ENCODE peak calls at places on chromosomes 13 and 19, in five cellular contexts. S is thoracic aorta; L is testis; O is CD8-positive, alpha-beta T cell; V is CD4-positive, alpha-beta memory T cell. E is an unnamed sample.

GRCh38 chr13:26377038-26377437 is 123.1 kb downstream of the CDK8 start:
- DNase-seq in S (no peak), L (no peak), O (no peak), V (no peak), E (no peak)

GRCh38 chr13:73248711-73249580 is 190.1 kb downstream of the KLF5 start:
- DNase-seq in S (no peak), L (no peak), O (no peak), V (no peak), E (peak)

GRCh38 chr19:51009061-51009891 is 7.9 kb upstream of the KLK8 start:
- DNase-seq in S (no peak), L (no peak), O (no peak), V (no peak), E (no peak)

GRCh38 chr13:76879211-76879875 is 6.9 kb downstream of the KCTD12 start:
- DNase-seq in S (peak), L (peak), O (peak), V (peak), E (peak)

GRCh38 chr13:112885782-112886268 is 83.2 kb upstream of the MCF2L start:
- DNase-seq in S (no peak), L (peak), O (no peak), V (no peak), E (peak)

GRCh38 chr13:39364797-39365468 is 238.1 kb downstream of the LHFPL6 start:
- DNase-seq in S (no peak), L (no peak), O (no peak), V (no peak), E (no peak)

GRCh38 chr13:24271611-24272451 is 37.5 kb upstream of the C1QTNF9 start:
- DNase-seq in S (no peak), L (peak), O (peak), V (peak), E (peak)

GRCh38 chr19:43639507-43640423 is at the start of gene CADM4:
- DNase-seq in S (no peak), L (no peak), O (peak), V (peak), E (peak)

GRCh38 chr19:8498295-8498694 is 4.1 kb downstream of the PRAM1 start:
- DNase-seq in S (no peak), L (no peak), O (no peak), V (no peak), E (no peak)

GRCh38 chr13:26372747-26373146 is 118.8 kb downstream of the CDK8 start:
- DNase-seq in S (no peak), L (no peak), O (no peak), V (peak), E (no peak)

GRCh38 chr19:5627395-5627904 is 4.6 kb downstream of the SAFB start:
- DNase-seq in S (no peak), L (peak), O (no peak), V (no peak), E (peak)

GRCh38 chr13:45500492-45501174 is 35.9 kb downstream of the COG3 start:
- DNase-seq in S (no peak), L (no peak), O (no peak), V (no peak), E (no peak)

GRCh38 chr13:76672422-76672821 is 213.8 kb downstream of the KCTD12 start:
- DNase-seq in S (no peak), L (no peak), O (no peak), V (no peak), E (no peak)

GRCh38 chr19:42363614-42364346 is 26.3 kb downstream of the CNFN start:
- DNase-seq in S (no peak), L (no peak), O (no peak), V (no peak), E (no peak)

GRCh38 chr13:97018029-97018819 is 23.9 kb upstream of the OXGR1 start:
- DNase-seq in S (no peak), L (peak), O (peak), V (peak), E (no peak)

GRCh38 chr13:113562085-113562749 is 22.3 kb upstream of the TFDP1 start:
- DNase-seq in S (no peak), L (peak), O (peak), V (no peak), E (peak)

GRCh38 chr19:15508035-15508710 is at the start of gene CYP4F22:
- DNase-seq in S (no peak), L (no peak), O (no peak), V (peak), E (peak)

GRCh38 chr19:45251452-45252354 is 632 bp downstream of the MARK4 start:
- DNase-seq in S (no peak), L (no peak), O (no peak), V (peak), E (peak)

GRCh38 chr13:56670563-56670962 is 470.2 kb upstream of the PRR20A start:
- DNase-seq in S (no peak), L (no peak), O (no peak), V (no peak), E (no peak)

GRCh38 chr13:66665991-66666390 is 564.1 kb downstream of the PCDH9 start:
- DNase-seq in S (no peak), L (peak), O (no peak), V (no peak), E (peak)

GRCh38 chr19:7159105-7159933 is 89.8 kb downstream of the ZNF557 start:
- DNase-seq in S (peak), L (peak), O (no peak), V (no peak), E (peak)
- H3K27ac ChIP-seq in S (peak), L (peak), O (no peak), V (no peak), E (peak)

GRCh38 chr19:47821460-47822020 is at the start of gene CRX:
- DNase-seq in S (no peak), L (no peak), O (no peak), V (no peak), E (no peak)
- H3K4me3 ChIP-seq in S (no peak), L (no peak), O (no peak), V (no peak), E (no peak)

GRCh38 chr13:28750187-28751045 is 31.6 kb upstream of the SLC46A3 start:
- DNase-seq in S (no peak), L (no peak), O (no peak), V (no peak), E (no peak)
- H3K27ac ChIP-seq in S (no peak), L (no peak), O (no peak), V (no peak), E (no peak)

GRCh38 chr13:40994581-40995230 is 24.4 kb downstream of the ELF1 start:
- DNase-seq in S (no peak), L (peak), O (no peak), V (no peak), E (no peak)
- H3K4me3 ChIP-seq in S (no peak), L (no peak), O (no peak), V (peak), E (no peak)

DNA sequence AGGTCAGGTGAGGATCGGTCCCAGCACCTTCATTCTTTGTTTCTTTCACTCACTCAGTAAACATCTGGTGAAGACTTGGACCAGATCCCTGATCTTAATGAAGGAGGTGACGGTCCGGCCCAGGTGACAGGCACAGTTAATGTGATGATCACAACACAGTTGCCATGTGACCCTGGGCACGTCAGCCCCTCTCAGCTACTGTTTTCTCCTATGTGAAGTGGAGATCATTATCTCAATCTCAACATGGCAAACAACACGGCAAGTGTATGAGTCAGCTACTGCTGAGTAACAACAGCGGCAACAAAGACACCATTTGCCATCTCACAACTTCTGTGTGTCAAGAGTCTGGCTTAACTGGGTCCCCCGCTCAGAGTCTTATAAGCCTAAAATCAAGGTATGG is 74.6 kb downstream of the GNG7 start:
- DNase-seq in S (no peak), L (no peak), O (no peak), V (no peak), E (no peak)
- H3K27ac ChIP-seq in S (peak), L (peak), O (no peak), V (no peak), E (peak)

GRCh38 chr19:48635263-48635965 is 1.8 kb downstream of the DBP start:
- DNase-seq in S (no peak), L (peak), O (peak), V (peak), E (peak)

GRCh38 chr19:48632692-48633147 is 4.5 kb downstream of the DBP start:
- DNase-seq in S (no peak), L (peak), O (no peak), V (no peak), E (no peak)

GRCh38 chr19:48633148-48634035 is 3.8 kb downstream of the DBP start:
- DNase-seq in S (no peak), L (no peak), O (no peak), V (no peak), E (no peak)

GRCh38 chr19:48634424-48635262 is 2.5 kb downstream of the DBP start:
- DNase-seq in S (peak), L (peak), O (peak), V (peak), E (peak)

DNA sequence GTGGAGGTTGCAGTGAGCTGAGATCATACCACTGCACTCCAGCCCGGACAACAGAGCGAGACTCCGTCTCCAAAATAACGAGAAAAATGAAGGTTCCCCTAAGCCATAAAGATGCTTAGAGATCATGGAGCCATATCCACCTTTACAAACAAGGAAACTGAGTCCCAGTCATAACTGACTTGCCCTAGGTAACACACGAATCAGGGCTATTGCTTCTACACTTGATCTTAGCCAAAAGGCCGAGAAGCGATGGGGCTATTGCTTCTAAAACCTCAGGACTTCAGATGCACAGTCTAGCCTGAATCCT is 3.2 kb downstream of the DBP start:
- DNase-seq in S (no peak), L (no peak), O (no peak), V (no peak), E (no peak)
- H3K4me3 ChIP-seq in S (peak), L (peak), O (peak), V (peak), E (no peak)

E was measured in left lung.